ENCODE peak calls at places on chromosomes 2 and 18, in five cellular contexts. C, P, Q, D and E are unnamed samples. For H3K4me1, the result is how much of the 10 kb centered on the place peaks cover.

GRCh38 chr2:226664140-226664539 is 135.5 kb downstream of the IRS1 start:
- DNase-seq in C (no peak), P (no peak), D (no peak), Q (no peak), E (no peak)

GRCh38 chr2:8701980-8702379 is 20.1 kb downstream of the ID2 start:
- DNase-seq in P (no peak), Q (no peak), C (no peak), D (no peak), E (no peak)

GRCh38 chr2:124755386-124755785 is 730.3 kb downstream of the CNTNAP5 start:
- DNase-seq in C (no peak), Q (no peak), D (no peak), P (no peak), E (no peak)

GRCh38 chr2:106147665-106148064 is 46.4 kb downstream of the UXS1 start:
- DNase-seq in P (no peak), C (no peak), D (no peak), Q (no peak), E (no peak)

GRCh38 chr2:16777123-16777872 is 111.7 kb upstream of the CYRIA start:
- DNase-seq in Q (no peak), P (no peak), C (no peak), D (no peak), E (no peak)

GRCh38 chr2:28034696-28035095 is 144.2 kb downstream of the BABAM2 start:
- DNase-seq in P (no peak), D (no peak), Q (no peak), C (no peak), E (no peak)

GRCh38 chr2:135030826-135031225 is 16.4 kb downstream of the MAP3K19 start:
- DNase-seq in Q (no peak), D (peak), P (no peak), C (peak), E (no peak)

GRCh38 chr2:10316336-10316735 is 13.6 kb downstream of the HPCAL1 start:
- DNase-seq in Q (no peak), P (no peak), C (no peak), D (no peak), E (no peak)

GRCh38 chr2:207686812-207687211 is 24.6 kb upstream of the CCNYL1 start:
- DNase-seq in C (no peak), D (no peak), Q (no peak), P (no peak), E (no peak)

GRCh38 chr2:227848586-227848985 is 22.8 kb upstream of the DAW1 start:
- DNase-seq in C (no peak), P (peak), D (peak), Q (no peak), E (peak)

GRCh38 chr2:127143851-127144782 is 37.2 kb upstream of the BIN1 start:
- DNase-seq in P (no peak), Q (no peak), D (peak), C (peak), E (no peak)

GRCh38 chr18:73785276-73785675 is 362.4 kb downstream of the FBXO15 start:
- DNase-seq in C (no peak), D (peak), Q (no peak), P (no peak), E (no peak)

GRCh38 chr2:100365434-100365833 is 43.1 kb upstream of the LONRF2 start:
- DNase-seq in D (peak), Q (no peak), C (peak), P (peak), E (no peak)

GRCh38 chr2:219777388-219777787 is 150.0 kb downstream of the SLC4A3 start:
- DNase-seq in C (no peak), Q (no peak), D (no peak), P (no peak), E (no peak)

GRCh38 chr2:236776695-236777251 is 207.1 kb downstream of the ACKR3 start:
- DNase-seq in P (no peak), D (peak), C (peak), Q (no peak), E (no peak)

GRCh38 chr2:70469435-70469834 is 84.2 kb downstream of the TGFA start:
- DNase-seq in D (no peak), Q (no peak), P (no peak), C (no peak), E (no peak)

GRCh38 chr2:12867888-12868287 is 151.2 kb downstream of the TRIB2 start:
- DNase-seq in P (no peak), D (no peak), Q (no peak), C (no peak), E (no peak)

GRCh38 chr2:229731916-229732315 is 17.6 kb upstream of the DNER start:
- DNase-seq in P (no peak), D (no peak), C (no peak), Q (no peak), E (no peak)

GRCh38 chr2:27016801-27017325 is 15.9 kb upstream of the TMEM214 start:
- DNase-seq in Q (peak), P (peak), D (peak), C (peak), E (peak)

GRCh38 chr2:21118302-21118920 is 5.4 kb upstream of the TDRD15 start:
- DNase-seq in C (peak), D (peak), Q (no peak), P (peak), E (no peak)

GRCh38 chr2:148022351-148022750 is 1.5 kb downstream of the MBD5 start:
- DNase-seq in Q (no peak), D (no peak), P (no peak), C (no peak), E (no peak)

GRCh38 chr2:236040600-236041328 is 127.4 kb downstream of the GBX2 start:
- DNase-seq in C (no peak), P (no peak), D (peak), Q (no peak), E (no peak)

GRCh38 chr18:26502834-26503233 is 45.5 kb downstream of the KCTD1 start:
- DNase-seq in Q (no peak), C (no peak), P (no peak), D (peak), E (no peak)

GRCh38 chr2:112187805-112188596 is 49.8 kb downstream of the FBLN7 start:
- DNase-seq in Q (peak), P (peak), D (peak), C (no peak), E (peak)

GRCh38 chr18:55868909-55869308 is 280.9 kb upstream of the TCF4 start:
- DNase-seq in Q (no peak), C (no peak), P (no peak), D (peak), E (no peak)

GRCh38 chr18:74278058-74278457 is 13.7 kb downstream of the CYB5A start:
- DNase-seq in D (no peak), P (no peak), C (no peak), Q (no peak), E (no peak)

GRCh38 chr18:77114070-77114563 is 18.5 kb downstream of the MBP start:
- DNase-seq in D (no peak), C (no peak), P (no peak), Q (no peak), E (no peak)

GRCh38 chr2:145012806-145013205 is 492.9 kb upstream of the ZEB2 start:
- DNase-seq in D (no peak), P (no peak), Q (no peak), C (no peak), E (no peak)
- H3K4me3 ChIP-seq in D (no peak), P (no peak), Q (no peak), C (no peak), E (no peak)

DNA sequence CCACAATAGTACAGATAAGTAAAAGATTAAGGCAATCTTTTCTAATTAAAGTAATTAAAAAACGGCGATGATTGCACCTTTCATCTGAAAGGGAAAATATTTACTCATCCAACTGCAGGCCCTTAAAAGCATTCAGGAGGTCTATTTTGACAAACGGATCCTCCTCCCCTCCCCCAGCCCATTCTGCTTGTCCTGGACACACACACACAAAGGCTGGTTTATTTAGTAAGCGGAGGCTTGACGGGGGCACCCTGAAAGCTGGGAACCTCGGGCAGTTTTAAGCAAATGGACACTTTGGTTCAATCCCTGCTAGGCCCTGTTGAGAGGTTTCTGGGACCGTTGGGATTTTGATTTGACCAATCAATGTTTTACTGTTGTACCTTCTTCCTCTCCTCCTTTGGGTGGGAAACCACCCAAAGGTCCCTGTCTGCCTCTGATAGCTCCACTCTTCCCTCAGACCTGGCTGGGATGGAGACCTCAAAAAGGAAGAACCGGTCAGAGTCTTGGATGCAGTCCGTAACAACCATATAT is 135.8 kb upstream of the HAAO start:
- DNase-seq in Q (no peak), D (no peak), P (peak), C (no peak), E (no peak)
- H3K27ac ChIP-seq in Q (peak), D (no peak), P (peak), C (no peak), E (no peak)

GRCh38 chr18:48947102-48947501 is 3.7 kb downstream of the SMAD7 start:
- DNase-seq in P (no peak), Q (no peak), C (no peak), D (no peak), E (no peak)
- H3K4me1 ChIP-seq in P (under half), Q (under half), C (under half), D (half or more), E (half or more)

DNA sequence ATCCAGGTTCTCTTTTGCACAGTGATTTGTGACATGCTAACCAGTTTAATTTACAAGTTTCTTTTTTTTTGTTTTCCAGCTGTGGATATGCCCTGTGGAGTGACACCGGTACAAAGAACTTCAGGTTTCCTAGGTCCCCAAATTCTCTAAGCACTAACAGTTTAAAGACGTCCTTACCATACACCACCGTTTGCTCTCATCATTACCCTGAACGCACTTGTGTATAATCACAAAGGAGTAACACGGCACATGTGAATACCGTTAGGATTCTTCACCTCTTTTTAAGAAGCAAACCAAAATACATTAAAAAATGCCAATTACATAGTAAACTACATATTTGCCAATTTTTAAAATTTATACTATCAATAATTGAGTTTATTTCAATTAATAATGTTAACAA is 833 bp downstream of the LANCL1 start:
- DNase-seq in C (no peak), D (no peak), Q (no peak), P (no peak), E (no peak)
- H3K4me3 ChIP-seq in C (peak), D (peak), Q (peak), P (peak), E (peak)

DNA sequence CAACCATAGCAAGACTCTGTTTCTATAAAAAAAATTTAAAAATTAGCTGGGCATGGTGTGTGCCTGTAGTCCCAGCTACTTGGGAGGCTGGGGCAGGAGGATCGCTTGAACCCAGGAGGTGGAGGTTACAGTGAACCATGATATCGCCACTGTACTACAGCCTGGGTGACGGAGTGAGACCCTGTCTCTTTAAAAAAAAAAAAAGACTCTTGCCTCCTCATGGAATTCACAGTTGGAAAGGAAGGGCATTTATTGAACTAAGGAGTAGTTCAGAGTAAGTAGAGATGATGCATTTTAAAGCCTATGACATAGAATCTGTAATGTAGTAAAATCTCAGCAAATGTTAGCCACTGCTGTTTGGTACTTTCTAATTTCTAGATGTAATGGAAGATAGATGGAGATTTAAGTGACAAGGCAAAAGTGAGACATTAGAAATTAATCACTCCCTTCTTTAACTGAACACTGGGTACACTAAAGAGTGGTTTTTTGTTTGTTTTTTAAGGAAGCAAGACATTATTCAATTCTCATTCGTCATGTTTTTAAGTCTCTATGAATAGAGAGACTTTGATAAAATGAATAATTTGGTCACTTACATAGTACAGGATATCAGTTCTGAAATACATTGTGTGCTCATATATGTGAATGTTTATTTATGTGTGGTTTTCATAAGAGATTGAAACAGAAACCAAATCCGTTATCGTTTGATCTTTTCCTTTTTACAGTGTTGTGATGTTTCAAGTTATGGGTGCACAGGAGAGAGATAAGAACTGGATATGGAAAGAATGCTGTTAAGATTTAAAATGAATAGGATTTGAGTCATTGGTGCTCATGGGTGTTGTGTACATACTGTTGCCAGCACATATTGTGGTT is 186.1 kb upstream of the STON1 start:
- DNase-seq in P (no peak), C (peak), Q (no peak), D (peak), E (peak)
- H3K27ac ChIP-seq in P (no peak), C (peak), Q (peak), D (peak), E (peak)

GRCh38 chr2:46800218-46800617 is 115.4 kb downstream of the MCFD2 start:
- DNase-seq in P (no peak), D (peak), C (no peak), Q (no peak), E (no peak)

GRCh38 chr2:46803551-46803885 is 112.1 kb downstream of the MCFD2 start:
- DNase-seq in P (peak), C (no peak), D (no peak), Q (no peak), E (no peak)

GRCh38 chr2:46800625-46801024 is 115.0 kb downstream of the MCFD2 start:
- DNase-seq in Q (no peak), C (no peak), P (no peak), D (no peak), E (no peak)

GRCh38 chr2:46802665-46803550 is 112.7 kb downstream of the MCFD2 start:
- DNase-seq in Q (no peak), P (no peak), C (no peak), D (no peak), E (no peak)

DNA sequence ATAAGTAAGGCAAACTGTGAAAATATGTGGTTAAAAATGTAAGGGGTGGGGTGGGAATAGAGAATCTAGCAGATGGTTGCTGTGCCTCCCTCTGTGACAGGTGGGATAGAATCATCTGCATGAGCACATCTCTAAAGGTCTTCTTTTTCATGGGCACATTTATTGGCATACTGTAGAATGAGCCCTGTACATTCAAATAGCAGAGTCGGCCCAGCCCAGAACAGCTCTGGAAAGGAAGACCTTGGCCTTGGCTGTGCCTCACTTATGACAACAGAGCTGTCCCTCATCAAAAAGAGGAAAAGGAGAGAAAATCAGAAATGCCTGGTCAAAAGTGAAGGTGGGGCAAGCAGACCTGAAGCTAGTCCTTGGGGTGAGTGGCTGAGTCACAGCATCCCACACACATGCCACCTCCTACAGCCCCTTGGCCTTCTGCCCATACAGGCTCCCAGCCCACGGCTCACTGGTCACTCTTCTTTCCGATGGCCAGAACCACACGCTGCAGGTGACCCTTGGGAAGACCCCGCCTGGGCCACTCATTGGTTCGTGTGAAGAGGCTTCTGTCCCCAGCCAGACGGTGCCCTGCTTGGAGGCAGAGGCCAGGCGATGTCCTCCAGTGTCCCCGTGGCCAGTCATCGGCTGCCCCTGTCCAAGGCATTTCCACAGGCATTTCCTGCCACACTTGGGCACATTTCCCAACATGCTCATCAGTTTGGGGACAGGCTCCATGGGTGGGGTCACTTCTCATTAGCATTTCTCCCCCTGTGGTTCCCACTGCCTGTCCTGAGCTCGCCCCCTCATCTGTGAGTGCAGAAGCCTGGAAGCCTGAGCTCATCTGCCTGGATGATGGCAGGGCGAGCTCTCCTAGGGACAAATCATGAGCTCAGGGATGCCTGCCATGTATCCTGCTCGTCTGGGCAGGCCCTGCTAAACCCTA is 113.6 kb downstream of the MCFD2 start:
- DNase-seq in P (no peak), C (no peak), Q (no peak), D (peak), E (no peak)
- H3K4me1 ChIP-seq in P (under half), C (under half), Q (under half), D (half or more), E (under half)

GRCh38 chr2:29129586-29130281 is 14.5 kb downstream of the CLIP4 start:
- DNase-seq in D (no peak), Q (no peak), P (no peak), C (peak), E (peak)
- H3K4me3 ChIP-seq in D (peak), Q (no peak), P (no peak), C (peak), E (no peak)